ENCODE peak calls at places on chromosomes 11 and 22, in six cellular contexts. One of them, this sample, is unnamed. For H3K36me3, the result is how much of the 10 kb centered on the place peaks cover.

GRCh38 chr11:111541209-111542061 is 915 bp downstream of the LAYN start:
- DNase-seq in kidney epithelial cell: no peak
- DNase-seq in brain microvascular endothelial cell: peak
- DNase-seq in body of pancreas: peak
- DNase-seq in cardiac muscle cell: peak
- DNase-seq in heart right ventricle: peak
- DNase-seq in this sample: peak

GRCh38 chr11:113985906-113986305 is 11.0 kb downstream of the HTR3A start:
- DNase-seq in kidney epithelial cell: no peak
- DNase-seq in brain microvascular endothelial cell: no peak
- DNase-seq in body of pancreas: no peak
- DNase-seq in cardiac muscle cell: no peak
- DNase-seq in heart right ventricle: no peak
- DNase-seq in this sample: no peak

GRCh38 chr22:23823331-23823791 is 15.4 kb downstream of the DERL3 start:
- DNase-seq in kidney epithelial cell: no peak
- DNase-seq in brain microvascular endothelial cell: peak
- DNase-seq in body of pancreas: no peak
- DNase-seq in cardiac muscle cell: no peak
- DNase-seq in heart right ventricle: peak
- DNase-seq in this sample: no peak

GRCh38 chr22:32587449-32587848 is 112.8 kb downstream of the FBXO7 start:
- DNase-seq in kidney epithelial cell: no peak
- DNase-seq in brain microvascular endothelial cell: no peak
- DNase-seq in body of pancreas: peak
- DNase-seq in cardiac muscle cell: no peak
- DNase-seq in heart right ventricle: no peak
- DNase-seq in this sample: no peak

GRCh38 chr11:120022617-120023016 is 115.3 kb downstream of the TRIM29 start:
- DNase-seq in kidney epithelial cell: no peak
- DNase-seq in brain microvascular endothelial cell: no peak
- DNase-seq in body of pancreas: no peak
- DNase-seq in cardiac muscle cell: no peak
- DNase-seq in heart right ventricle: no peak
- DNase-seq in this sample: no peak

GRCh38 chr11:72338266-72338665 is 94.3 kb upstream of the PHOX2A start:
- DNase-seq in kidney epithelial cell: no peak
- DNase-seq in brain microvascular endothelial cell: no peak
- DNase-seq in body of pancreas: no peak
- DNase-seq in cardiac muscle cell: no peak
- DNase-seq in heart right ventricle: no peak
- DNase-seq in this sample: no peak

GRCh38 chr11:16843307-16843706 is 104.9 kb downstream of the C11orf58 start:
- DNase-seq in kidney epithelial cell: no peak
- DNase-seq in brain microvascular endothelial cell: no peak
- DNase-seq in body of pancreas: no peak
- DNase-seq in cardiac muscle cell: peak
- DNase-seq in heart right ventricle: no peak
- DNase-seq in this sample: no peak

GRCh38 chr11:16846305-16846704 is 107.9 kb downstream of the C11orf58 start:
- DNase-seq in kidney epithelial cell: no peak
- DNase-seq in brain microvascular endothelial cell: no peak
- DNase-seq in body of pancreas: no peak
- DNase-seq in cardiac muscle cell: no peak
- DNase-seq in heart right ventricle: no peak
- DNase-seq in this sample: no peak

GRCh38 chr11:6229911-6230310 is 4.5 kb downstream of the FHIP1B start:
- DNase-seq in kidney epithelial cell: no peak
- DNase-seq in brain microvascular endothelial cell: no peak
- DNase-seq in body of pancreas: no peak
- DNase-seq in cardiac muscle cell: no peak
- DNase-seq in heart right ventricle: no peak
- DNase-seq in this sample: no peak

GRCh38 chr11:95849087-95849825 is 59.0 kb downstream of the CEP57 start:
- DNase-seq in kidney epithelial cell: peak
- DNase-seq in brain microvascular endothelial cell: peak
- DNase-seq in body of pancreas: peak
- DNase-seq in cardiac muscle cell: peak
- DNase-seq in heart right ventricle: peak
- DNase-seq in this sample: peak

GRCh38 chr22:50529416-50530279 is at the start of gene TYMP:
- DNase-seq in kidney epithelial cell: no peak
- DNase-seq in brain microvascular endothelial cell: no peak
- DNase-seq in body of pancreas: peak
- DNase-seq in cardiac muscle cell: no peak
- DNase-seq in heart right ventricle: peak
- DNase-seq in this sample: no peak

GRCh38 chr11:44066732-44067131 is 662 bp downstream of the ACCS start:
- DNase-seq in kidney epithelial cell: peak
- DNase-seq in brain microvascular endothelial cell: peak
- DNase-seq in body of pancreas: peak
- DNase-seq in cardiac muscle cell: no peak
- DNase-seq in heart right ventricle: no peak
- DNase-seq in this sample: peak

GRCh38 chr11:122746050-122746478 is 90.5 kb downstream of the UBASH3B start:
- DNase-seq in kidney epithelial cell: no peak
- DNase-seq in brain microvascular endothelial cell: no peak
- DNase-seq in body of pancreas: no peak
- DNase-seq in cardiac muscle cell: no peak
- DNase-seq in heart right ventricle: no peak
- DNase-seq in this sample: no peak

GRCh38 chr11:945986-946385 is 20.3 kb downstream of the AP2A2 start:
- DNase-seq in kidney epithelial cell: no peak
- DNase-seq in brain microvascular endothelial cell: no peak
- DNase-seq in body of pancreas: no peak
- DNase-seq in cardiac muscle cell: no peak
- DNase-seq in heart right ventricle: no peak
- DNase-seq in this sample: no peak

GRCh38 chr11:119460582-119460981 is 37.6 kb upstream of the THY1 start:
- DNase-seq in kidney epithelial cell: no peak
- DNase-seq in brain microvascular endothelial cell: peak
- DNase-seq in body of pancreas: no peak
- DNase-seq in cardiac muscle cell: no peak
- DNase-seq in heart right ventricle: no peak
- DNase-seq in this sample: no peak

GRCh38 chr11:112752563-112752962 is 208.7 kb upstream of the NCAM1 start:
- DNase-seq in kidney epithelial cell: no peak
- DNase-seq in brain microvascular endothelial cell: no peak
- DNase-seq in body of pancreas: no peak
- DNase-seq in cardiac muscle cell: no peak
- DNase-seq in heart right ventricle: no peak
- DNase-seq in this sample: no peak

GRCh38 chr11:112748713-112749481 is 212.3 kb upstream of the NCAM1 start:
- DNase-seq in kidney epithelial cell: no peak
- DNase-seq in brain microvascular endothelial cell: no peak
- DNase-seq in body of pancreas: no peak
- DNase-seq in cardiac muscle cell: no peak
- DNase-seq in heart right ventricle: no peak
- DNase-seq in this sample: no peak

GRCh38 chr11:112751763-112752162 is 209.5 kb upstream of the NCAM1 start:
- DNase-seq in kidney epithelial cell: no peak
- DNase-seq in brain microvascular endothelial cell: no peak
- DNase-seq in body of pancreas: no peak
- DNase-seq in cardiac muscle cell: no peak
- DNase-seq in heart right ventricle: no peak
- DNase-seq in this sample: no peak

GRCh38 chr11:112753706-112754105 is 207.5 kb upstream of the NCAM1 start:
- DNase-seq in kidney epithelial cell: no peak
- DNase-seq in brain microvascular endothelial cell: no peak
- DNase-seq in body of pancreas: no peak
- DNase-seq in cardiac muscle cell: no peak
- DNase-seq in heart right ventricle: no peak
- DNase-seq in this sample: no peak

GRCh38 chr11:112751312-112751711 is 209.9 kb upstream of the NCAM1 start:
- DNase-seq in kidney epithelial cell: no peak
- DNase-seq in brain microvascular endothelial cell: no peak
- DNase-seq in body of pancreas: no peak
- DNase-seq in cardiac muscle cell: no peak
- DNase-seq in heart right ventricle: peak
- DNase-seq in this sample: no peak
- H3K36me3 ChIP-seq in kidney epithelial cell: under half
- H3K36me3 ChIP-seq in brain microvascular endothelial cell: under half
- H3K36me3 ChIP-seq in body of pancreas: under half
- H3K36me3 ChIP-seq in cardiac muscle cell: under half
- H3K36me3 ChIP-seq in heart right ventricle: under half
- H3K36me3 ChIP-seq in this sample: under half

GRCh38 chr11:10454506-10454901 is 560 bp upstream of the AMPD3 start:
- DNase-seq in kidney epithelial cell: no peak
- DNase-seq in brain microvascular endothelial cell: no peak
- DNase-seq in body of pancreas: no peak
- DNase-seq in cardiac muscle cell: no peak
- DNase-seq in heart right ventricle: no peak
- DNase-seq in this sample: no peak
- TF ChIP-seq CTCF in kidney epithelial cell: no peak
- TF ChIP-seq CTCF in brain microvascular endothelial cell: no peak
- TF ChIP-seq CTCF in body of pancreas: no peak
- TF ChIP-seq CTCF in cardiac muscle cell: no peak
- TF ChIP-seq CTCF in heart right ventricle: no peak
- TF ChIP-seq CTCF in this sample: no peak

GRCh38 chr11:46837860-46838259 is 8.2 kb downstream of the CKAP5 start:
- DNase-seq in kidney epithelial cell: no peak
- DNase-seq in brain microvascular endothelial cell: no peak
- DNase-seq in body of pancreas: no peak
- DNase-seq in cardiac muscle cell: no peak
- DNase-seq in heart right ventricle: no peak
- DNase-seq in this sample: no peak
- H3K36me3 ChIP-seq in kidney epithelial cell: under half
- H3K36me3 ChIP-seq in brain microvascular endothelial cell: under half
- H3K36me3 ChIP-seq in body of pancreas: under half
- H3K36me3 ChIP-seq in cardiac muscle cell: under half
- H3K36me3 ChIP-seq in heart right ventricle: under half
- H3K36me3 ChIP-seq in this sample: under half

GRCh38 chr11:77191823-77192495 is 63.9 kb downstream of the MYO7A start:
- DNase-seq in kidney epithelial cell: peak
- DNase-seq in brain microvascular endothelial cell: peak
- DNase-seq in body of pancreas: peak
- DNase-seq in cardiac muscle cell: peak
- DNase-seq in heart right ventricle: no peak
- DNase-seq in this sample: no peak

GRCh38 chr11:77191429-77191822 is 63.4 kb downstream of the MYO7A start:
- DNase-seq in kidney epithelial cell: no peak
- DNase-seq in brain microvascular endothelial cell: no peak
- DNase-seq in body of pancreas: peak
- DNase-seq in cardiac muscle cell: no peak
- DNase-seq in heart right ventricle: no peak
- DNase-seq in this sample: no peak

GRCh38 chr11:77189588-77190210 is 61.7 kb downstream of the MYO7A start:
- DNase-seq in kidney epithelial cell: no peak
- DNase-seq in brain microvascular endothelial cell: no peak
- DNase-seq in body of pancreas: no peak
- DNase-seq in cardiac muscle cell: no peak
- DNase-seq in heart right ventricle: no peak
- DNase-seq in this sample: no peak

GRCh38 chr11:77188912-77189491 is 61.0 kb downstream of the MYO7A start:
- DNase-seq in kidney epithelial cell: no peak
- DNase-seq in brain microvascular endothelial cell: no peak
- DNase-seq in body of pancreas: no peak
- DNase-seq in cardiac muscle cell: no peak
- DNase-seq in heart right ventricle: no peak
- DNase-seq in this sample: no peak

GRCh38 chr11:77190331-77191075 is 62.5 kb downstream of the MYO7A start:
- DNase-seq in kidney epithelial cell: no peak
- DNase-seq in brain microvascular endothelial cell: no peak
- DNase-seq in body of pancreas: no peak
- DNase-seq in cardiac muscle cell: no peak
- DNase-seq in heart right ventricle: no peak
- DNase-seq in this sample: no peak
- TF ChIP-seq CTCF in kidney epithelial cell: no peak
- TF ChIP-seq CTCF in brain microvascular endothelial cell: no peak
- TF ChIP-seq CTCF in body of pancreas: no peak
- TF ChIP-seq CTCF in cardiac muscle cell: no peak
- TF ChIP-seq CTCF in heart right ventricle: no peak
- TF ChIP-seq CTCF in this sample: no peak

DNA sequence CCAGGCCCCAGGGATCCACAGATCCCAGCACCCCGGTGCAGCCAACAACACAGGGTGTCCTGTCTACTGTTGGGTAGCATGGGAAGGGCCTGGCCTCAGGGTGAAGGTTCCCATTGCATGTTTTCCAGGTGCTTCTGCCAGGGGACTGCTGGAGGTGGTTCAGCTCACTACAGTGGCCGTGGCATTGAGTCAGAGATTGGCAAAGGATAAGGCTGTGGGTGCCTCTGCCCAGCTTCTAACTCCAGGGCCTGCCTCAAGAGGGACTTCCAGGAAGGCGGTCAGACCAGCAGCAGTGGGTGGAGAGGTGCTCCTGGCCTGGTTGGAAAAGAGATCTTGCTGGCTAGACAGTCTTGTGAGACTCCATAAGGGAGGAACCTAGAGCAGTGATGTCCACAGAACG is 20.9 kb downstream of the CSNK1E start:
- DNase-seq in kidney epithelial cell: no peak
- DNase-seq in brain microvascular endothelial cell: no peak
- DNase-seq in body of pancreas: no peak
- DNase-seq in cardiac muscle cell: no peak
- DNase-seq in heart right ventricle: no peak
- DNase-seq in this sample: no peak
- H3K36me3 ChIP-seq in kidney epithelial cell: under half
- H3K36me3 ChIP-seq in brain microvascular endothelial cell: half or more
- H3K36me3 ChIP-seq in body of pancreas: under half
- H3K36me3 ChIP-seq in cardiac muscle cell: half or more
- H3K36me3 ChIP-seq in heart right ventricle: half or more
- H3K36me3 ChIP-seq in this sample: half or more